ENCODE peak calls at places on chromosomes 2 and 18, in eight cellular contexts. O is MCF 10A, U is thoracic aorta, D is endodermal cell, G is HFFc6, X is MM.1S, M is cardiac fibroblast, A is Peyer's patch. H is an unnamed sample.

GRCh38 chr2:205709319-205709718 is 27.0 kb downstream of the NRP2 start:
- DNase-seq in O (peak; percentile 61), U (no peak), D (no peak), G (no peak), X (peak; percentile 65), M (no peak), A (no peak), H (no peak)

GRCh38 chr2:71852141-71852711 is 295.4 kb downstream of the CYP26B1 start:
- DNase-seq in O (no peak), U (no peak), D (peak; percentile 49), G (no peak), X (no peak), M (peak; percentile 27), A (no peak), H (no peak)

GRCh38 chr2:119650971-119651370 is 28.0 kb upstream of the TMEM177 start:
- DNase-seq in O (no peak), U (no peak), D (no peak), G (no peak), X (no peak), M (peak; percentile 15), A (no peak), H (no peak)

GRCh38 chr2:21280793-21281192 is 157.0 kb downstream of the TDRD15 start:
- DNase-seq in O (no peak), U (no peak), D (no peak), G (no peak), X (no peak), M (no peak), A (no peak), H (no peak)

GRCh38 chr2:203018181-203018580 is 3.5 kb downstream of the NBEAL1 start:
- DNase-seq in O (no peak), U (no peak), D (no peak), G (no peak), X (peak; percentile 25), M (peak; percentile 43), A (no peak), H (no peak)

GRCh38 chr2:120765911-120766757 is 30.5 kb downstream of the GLI2 start:
- DNase-seq in O (no peak), U (peak; percentile 36), D (peak; percentile 80), G (peak; percentile 90), X (no peak), M (peak; percentile 99), A (peak; percentile 22), H (no peak)

GRCh38 chr2:172704072-172704936 is 31.3 kb upstream of the RAPGEF4 start:
- DNase-seq in O (peak; percentile 60), U (no peak), D (peak; percentile 51), G (peak; percentile 37), X (peak; percentile 27), M (peak; percentile 36), A (no peak), H (peak; percentile 21)

GRCh38 chr18:48310999-48311398 is 98.2 kb downstream of the ZBTB7C start:
- DNase-seq in O (no peak), U (no peak), D (no peak), G (no peak), X (no peak), M (no peak), A (no peak), H (no peak)

GRCh38 chr2:178306351-178307073 is 112.2 kb downstream of the OSBPL6 start:
- DNase-seq in O (peak; percentile 70), U (no peak), D (peak; percentile 88), G (no peak), X (peak; percentile 58), M (peak; percentile 61), A (no peak), H (peak; percentile 14)
- TF ChIP-seq CTCF in O (peak; percentile 54), U (no peak), D (peak; percentile 89), G (peak; percentile 67), X (peak; percentile 81), M (peak; percentile 80), A (peak; percentile 49), H (peak; percentile 72)

GRCh38 chr18:49460958-49461601 is 635 bp upstream of the DYM start:
- DNase-seq in O (peak; percentile 49), U (no peak), D (no peak), G (no peak), X (no peak), M (peak; percentile 71), A (no peak), H (no peak)

GRCh38 chr18:49467599-49467998 is 7.2 kb upstream of the DYM start:
- DNase-seq in O (no peak), U (no peak), D (no peak), G (no peak), X (no peak), M (no peak), A (no peak), H (no peak)

GRCh38 chr18:49467019-49467563 is 6.6 kb upstream of the DYM start:
- DNase-seq in O (no peak), U (no peak), D (no peak), G (no peak), X (no peak), M (no peak), A (no peak), H (no peak)

GRCh38 chr18:49461602-49461977 is 1.1 kb upstream of the DYM start:
- DNase-seq in O (no peak), U (no peak), D (no peak), G (no peak), X (no peak), M (no peak), A (no peak), H (no peak)

DNA sequence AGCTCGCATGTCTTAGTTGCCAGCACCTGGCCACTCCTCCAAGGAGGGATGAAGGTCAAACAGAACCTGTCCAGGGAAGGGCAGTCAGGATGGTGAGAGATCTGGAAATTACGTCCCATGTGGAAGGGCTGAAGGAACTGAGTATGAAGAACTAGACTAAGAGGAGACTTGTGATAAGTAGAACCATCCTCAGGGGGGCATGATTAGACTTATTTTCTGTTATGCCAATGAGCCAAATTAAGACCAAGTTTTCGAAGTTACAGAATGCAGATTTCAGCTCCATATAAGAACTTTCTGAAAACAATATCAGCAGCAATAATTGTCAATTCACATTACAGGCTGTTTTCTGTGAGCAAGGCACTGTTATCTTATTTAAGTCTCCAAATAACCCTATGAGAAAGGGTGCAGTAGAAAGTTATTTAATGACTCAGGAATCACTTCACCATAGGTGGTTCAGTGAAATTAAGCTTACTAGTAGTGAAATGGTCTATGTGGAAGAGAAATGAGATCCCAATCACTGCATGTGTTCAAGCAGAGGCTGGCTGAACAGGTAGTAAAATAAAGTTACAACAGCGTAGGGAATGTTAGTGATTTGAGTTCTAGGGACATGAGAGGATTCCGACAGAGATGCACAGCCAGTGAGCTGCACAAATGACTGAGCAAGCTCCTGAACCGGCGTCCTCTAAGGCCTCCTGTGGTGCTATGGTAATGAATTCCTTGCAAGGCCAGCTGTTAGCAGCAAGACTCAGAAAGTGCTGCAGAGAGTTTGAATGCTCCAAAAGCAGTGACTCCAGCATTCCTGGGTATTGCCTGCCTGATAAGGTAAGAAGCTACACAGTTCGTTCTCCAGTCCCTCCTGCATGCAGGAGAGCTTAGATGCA is 4.5 kb upstream of the DYM start:
- DNase-seq in O (peak; percentile 24), U (no peak), D (peak; percentile 87), G (peak; percentile 12), X (no peak), M (peak; percentile 36), A (no peak), H (no peak)
- TF ChIP-seq CTCF in O (peak; percentile 8), U (no peak), D (no peak), G (no peak), X (no peak), M (no peak), A (no peak), H (peak; percentile 22)

GRCh38 chr2:239763433-239764097 is 261.6 kb downstream of the NDUFA10 start:
- DNase-seq in O (peak; percentile 11), U (no peak), D (peak; percentile 75), G (no peak), X (no peak), M (no peak), A (no peak), H (no peak)
- TF ChIP-seq CTCF in O (no peak), U (no peak), D (peak; percentile 63), G (no peak), X (no peak), M (no peak), A (no peak), H (no peak)

GRCh38 chr2:177149155-177149503 is 63.5 kb upstream of the HNRNPA3 start:
- DNase-seq in O (no peak), U (no peak), D (no peak), G (no peak), X (no peak), M (no peak), A (no peak), H (no peak)
- TF ChIP-seq CTCF in O (no peak), U (no peak), D (no peak), G (peak; percentile 66), X (no peak), M (no peak), A (no peak), H (no peak)

DNA sequence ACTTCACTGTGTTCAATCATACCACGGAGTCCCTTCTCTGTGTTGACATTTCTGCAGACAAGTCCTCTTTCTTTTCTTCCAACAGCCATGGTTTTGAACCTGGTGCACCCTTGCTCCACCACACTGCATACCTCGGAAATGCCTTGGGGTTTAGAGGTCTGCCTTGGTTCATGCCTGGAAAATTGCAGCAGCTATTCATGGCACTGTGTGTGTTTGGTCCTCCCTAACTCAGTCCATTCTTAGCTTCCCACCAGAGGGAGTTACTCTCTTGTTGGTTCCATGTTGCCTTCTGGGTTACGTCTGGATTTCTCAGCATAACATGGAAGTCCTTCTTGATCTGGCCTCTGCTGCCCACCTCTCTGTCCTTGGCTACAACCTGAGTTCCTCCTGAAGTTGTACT is 206.0 kb downstream of the FHOD3 start:
- DNase-seq in O (no peak), U (no peak), D (no peak), G (no peak), X (no peak), M (no peak), A (no peak), H (no peak)
- TF ChIP-seq CTCF in O (no peak), U (no peak), D (peak; percentile 48), G (no peak), X (no peak), M (no peak), A (no peak), H (no peak)

DNA sequence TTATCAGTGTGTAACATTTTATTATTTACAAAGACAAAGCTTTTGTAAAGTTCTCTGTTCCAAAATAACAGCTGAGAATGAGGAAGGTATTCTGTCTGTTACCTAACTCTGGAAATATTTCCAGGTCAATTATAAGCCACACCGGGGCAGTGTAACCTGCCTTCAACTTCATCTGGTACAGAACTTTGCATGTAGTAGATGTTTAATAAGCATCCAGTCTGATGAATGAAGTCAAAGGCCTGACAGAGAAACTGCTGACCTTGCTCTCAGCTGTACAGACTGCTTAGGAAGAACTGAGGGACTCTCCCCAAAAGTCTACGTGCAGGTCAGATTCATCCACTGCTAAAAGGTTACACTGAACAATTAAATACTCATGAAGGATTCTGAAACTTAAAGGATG is 43.3 kb downstream of the WDFY1 start:
- DNase-seq in O (no peak), U (no peak), D (no peak), G (no peak), X (peak; percentile 82), M (no peak), A (no peak), H (no peak)
- TF ChIP-seq CTCF in O (no peak), U (no peak), D (no peak), G (no peak), X (peak; percentile 48), M (no peak), A (peak; percentile 30), H (no peak)